ENCODE peak calls at places on chromosomes 12 and 14, in five cellular contexts. B, H, W, Z and S are unnamed samples.

GRCh38 chr14:64515053-64515452 is 10.5 kb downstream of the ZBTB1 start:
- DNase-seq in B (no peak), W (no peak), Z (no peak), H (no peak), S (no peak)

GRCh38 chr14:59278111-59278510 is 89.6 kb downstream of the DAAM1 start:
- DNase-seq in Z (no peak), B (no peak), W (no peak), H (no peak), S (no peak)

GRCh38 chr12:124531281-124531745 is 36.1 kb downstream of the NCOR2 start:
- DNase-seq in W (no peak), H (no peak), Z (no peak), B (no peak), S (no peak)

GRCh38 chr12:100554608-100555077 is 18.8 kb upstream of the GAS2L3 start:
- DNase-seq in H (no peak), B (peak), Z (no peak), W (no peak), S (peak)

GRCh38 chr14:90405755-90406154 is 8.9 kb downstream of the CALM1 start:
- DNase-seq in W (no peak), Z (no peak), H (no peak), B (no peak), S (no peak)

GRCh38 chr12:79737875-79738718 is 47.3 kb upstream of the PAWR start:
- DNase-seq in B (peak), W (no peak), Z (no peak), H (no peak), S (peak)

GRCh38 chr12:116426391-116427136 is 132.6 kb upstream of the MAP1LC3B2 start:
- DNase-seq in Z (no peak), B (no peak), H (peak), W (peak), S (no peak)

GRCh38 chr14:77340389-77340788 is 19.6 kb downstream of the GSTZ1 start:
- DNase-seq in W (no peak), B (no peak), Z (no peak), H (no peak), S (no peak)

GRCh38 chr12:52380271-52380694 is 5.2 kb downstream of the KRT84 start:
- DNase-seq in Z (peak), B (no peak), W (peak), H (peak), S (peak)

GRCh38 chr12:26786491-26787124 is 46.4 kb downstream of the ITPR2 start:
- DNase-seq in W (no peak), Z (no peak), B (no peak), H (no peak), S (no peak)

GRCh38 chr12:26100966-26101744 is 23.7 kb downstream of the BHLHE41 start:
- DNase-seq in B (peak), Z (no peak), W (no peak), H (peak), S (no peak)

GRCh38 chr12:124365726-124366430 is 71.0 kb downstream of the RFLNA start:
- DNase-seq in B (no peak), W (no peak), Z (peak), H (no peak), S (no peak)

GRCh38 chr12:80017261-80017870 is 82.0 kb upstream of the OTOGL start:
- DNase-seq in B (no peak), H (no peak), Z (no peak), W (no peak), S (no peak)

GRCh38 chr12:60501124-60501729 is 905.4 kb downstream of the SLC16A7 start:
- DNase-seq in W (no peak), H (no peak), Z (no peak), B (no peak), S (no peak)

GRCh38 chr14:83744901-83745300 is 1785.0 kb upstream of the FLRT2 start:
- DNase-seq in Z (no peak), W (no peak), B (no peak), H (no peak), S (no peak)

GRCh38 chr14:36976571-36977023 is 195.8 kb downstream of the SLC25A21 start:
- DNase-seq in Z (no peak), H (no peak), W (no peak), B (no peak), S (peak)

GRCh38 chr14:95562892-95563685 is 28.2 kb downstream of the GLRX5 start:
- DNase-seq in H (peak), Z (no peak), W (no peak), B (no peak), S (no peak)

GRCh38 chr14:92386637-92387036 is 63.7 kb downstream of the SLC24A4 start:
- DNase-seq in H (peak), B (no peak), Z (no peak), W (no peak), S (no peak)

GRCh38 chr14:95504135-95505029 is 12.1 kb downstream of the SYNE3 start:
- DNase-seq in W (no peak), B (no peak), H (no peak), Z (no peak), S (no peak)

GRCh38 chr12:66538970-66539369 is 139.9 kb downstream of the GRIP1 start:
- DNase-seq in H (no peak), B (no peak), Z (no peak), W (peak), S (no peak)

GRCh38 chr12:94768398-94769039 is 118.2 kb upstream of the TMCC3 start:
- DNase-seq in H (no peak), Z (no peak), W (no peak), B (no peak), S (no peak)

GRCh38 chr14:89425931-89426330 is 8.9 kb upstream of the FOXN3 start:
- DNase-seq in Z (no peak), W (no peak), B (no peak), H (no peak), S (no peak)

GRCh38 chr12:81987351-81987750 is 228.2 kb upstream of the PPFIA2 start:
- DNase-seq in Z (no peak), B (no peak), H (no peak), W (no peak), S (no peak)

GRCh38 chr12:47244730-47245285 is 165.0 kb upstream of the AMIGO2 start:
- DNase-seq in W (no peak), Z (no peak), B (no peak), H (no peak), S (no peak)

GRCh38 chr14:101497910-101498860 is 63.1 kb upstream of the DIO3 start:
- DNase-seq in B (no peak), W (no peak), H (no peak), Z (no peak), S (no peak)

GRCh38 chr12:40033260-40033649 is 72.6 kb downstream of the SLC2A13 start:
- DNase-seq in H (no peak), B (no peak), W (peak), Z (no peak), S (no peak)

GRCh38 chr12:53232641-53233538 is 881 bp upstream of the RARG start:
- DNase-seq in H (no peak), B (no peak), W (peak), Z (no peak), S (no peak)

GRCh38 chr12:52564582-52564981 is 9.1 kb downstream of the KRT74 start:
- DNase-seq in B (no peak), Z (no peak), H (no peak), W (no peak), S (no peak)

GRCh38 chr12:93767524-93767863 is 90.3 kb downstream of the CRADD start:
- DNase-seq in Z (no peak), B (peak), H (no peak), W (no peak), S (no peak)

GRCh38 chr14:102345232-102345631 is 17.5 kb downstream of the CINP start:
- DNase-seq in H (no peak), Z (no peak), W (no peak), B (no peak), S (no peak)